ENCODE peak calls at places on chromosomes 6 and 20, in four cellular contexts. N is HepG2, D is HCT116, G is K562. Y is an unnamed sample. For H3K27me3, the result is how much of the 10 kb centered on the place peaks cover.

GRCh38 chr6:16154904-16155303 is 26.0 kb downstream of the MYLIP start:
- DNase-seq in N (no peak), D (no peak), G (no peak), Y (no peak)

GRCh38 chr20:59566631-59567524 is 37.5 kb upstream of the PHACTR3 start:
- DNase-seq in N (no peak), D (no peak), G (no peak), Y (no peak)

GRCh38 chr6:6686748-6687601 is 98.5 kb downstream of the LY86 start:
- DNase-seq in N (peak), D (peak), G (peak), Y (no peak)

GRCh38 chr6:169908403-169908933 is 157.0 kb downstream of the ERMARD start:
- DNase-seq in N (no peak), D (no peak), G (no peak), Y (no peak)

GRCh38 chr6:30747300-30747687 is 2.9 kb upstream of the IER3 start:
- DNase-seq in N (peak), D (no peak), G (no peak), Y (no peak)

GRCh38 chr20:1336699-1337387 is 7.9 kb upstream of the SDCBP2 start:
- DNase-seq in N (no peak), D (no peak), G (no peak), Y (no peak)

GRCh38 chr6:107989166-107990094 is 31.4 kb upstream of the SEC63 start:
- DNase-seq in N (no peak), D (no peak), G (no peak), Y (no peak)

GRCh38 chr20:45828589-45828988 is 1.5 kb upstream of the TNNC2 start:
- DNase-seq in N (no peak), D (no peak), G (no peak), Y (no peak)

GRCh38 chr20:44734938-44735337 is 10.7 kb upstream of the KCNK15 start:
- DNase-seq in N (no peak), D (no peak), G (no peak), Y (no peak)

GRCh38 chr6:29011276-29011734 is 6.2 kb upstream of the ZNF311 start:
- DNase-seq in N (no peak), D (no peak), G (peak), Y (no peak)
- H3K27me3 ChIP-seq in N (under half), D (under half), G (under half), Y (under half)

DNA sequence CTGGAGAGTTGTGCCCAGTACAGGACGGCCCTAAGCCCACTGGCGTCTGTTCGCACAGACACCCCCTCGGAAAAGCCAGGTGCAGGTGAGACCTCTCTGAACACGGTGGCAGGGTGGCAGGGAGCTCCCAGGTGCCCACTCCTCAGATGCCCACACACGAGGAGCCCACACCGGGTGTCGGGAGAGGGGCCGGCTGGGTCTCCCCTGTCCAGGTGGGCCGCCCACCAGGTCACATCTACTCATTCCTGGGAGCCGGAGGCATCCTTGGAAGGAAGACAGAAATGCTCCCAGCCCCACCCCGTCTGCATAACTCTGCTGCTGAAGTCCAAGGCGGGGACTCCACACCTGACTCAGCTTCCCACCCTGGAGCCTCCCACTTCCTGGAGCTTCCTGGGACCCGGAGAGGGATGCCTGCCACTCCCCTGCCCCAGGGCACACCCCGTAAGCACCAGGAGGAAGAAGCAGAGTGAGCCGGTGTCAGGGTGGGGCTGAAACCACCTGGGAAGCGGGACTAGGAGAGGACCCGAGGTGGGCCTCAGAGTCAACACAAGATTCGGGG is 2.5 kb downstream of the SRMS start:
- DNase-seq in N (no peak), D (peak), G (no peak), Y (no peak)
- TF ChIP-seq TCF7L2 in N (no peak), D (no peak), G (no peak), Y (no peak)

DNA sequence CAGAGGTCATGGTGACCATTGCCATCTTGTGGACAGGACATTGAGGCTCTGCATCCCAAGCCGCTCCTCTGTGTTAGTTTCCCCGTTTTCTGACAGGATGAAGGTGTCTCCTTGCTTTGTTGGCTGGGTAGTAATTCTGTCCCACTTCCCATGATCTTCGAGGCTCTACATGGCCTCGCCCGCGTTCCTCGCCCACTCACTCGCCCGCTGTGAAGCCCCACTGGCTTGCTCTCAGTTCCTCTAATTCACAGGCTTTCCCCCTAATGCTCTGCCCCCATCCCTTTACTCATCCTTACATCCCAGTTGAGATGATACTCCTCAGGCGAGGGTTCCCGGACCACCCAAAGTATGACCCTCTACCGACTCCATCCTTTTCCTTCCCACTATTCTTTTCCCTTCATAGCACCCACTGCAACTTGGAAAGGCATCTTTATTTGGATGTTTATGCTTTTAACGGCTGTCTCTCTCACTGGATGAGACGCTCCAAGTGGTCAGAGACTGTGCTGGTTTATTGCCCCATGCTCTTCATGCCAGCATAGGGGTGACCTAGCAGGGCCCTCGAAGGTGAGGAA is 511 bp upstream of the SLC35B2 start:
- DNase-seq in N (no peak), D (no peak), G (no peak), Y (no peak)
- TF ChIP-seq REST in N (no peak), D (no peak), G (no peak), Y (no peak)

DNA sequence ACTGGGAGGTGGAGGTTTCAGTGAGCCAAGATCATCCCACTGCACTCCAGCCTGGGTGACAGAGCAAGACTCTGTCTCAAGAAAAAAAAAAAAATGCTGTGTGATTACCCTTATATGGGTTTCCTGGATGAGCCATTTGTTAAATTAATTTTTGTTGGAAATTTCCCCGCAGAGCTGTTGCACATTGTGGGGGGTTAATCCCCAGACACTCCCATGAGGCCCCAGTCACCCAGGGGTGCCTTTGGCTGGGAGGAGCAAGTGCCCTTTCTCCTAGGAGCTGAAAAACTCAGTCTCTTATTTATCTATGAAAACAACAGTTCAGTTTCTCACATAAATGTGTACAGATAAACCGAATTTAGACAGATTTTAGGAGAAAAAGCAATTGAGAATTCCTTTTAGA is 4.7 kb upstream of the DEFB132 start:
- DNase-seq in N (no peak), D (no peak), G (no peak), Y (no peak)
- H3K27me3 ChIP-seq in N (under half), D (under half), G (under half), Y (under half)